ENCODE peak calls at places on chromosomes 5 and 9, in four cellular contexts. I is trophoblast cell, P is esophagus muscularis mucosa, Y is BJ. A is an unnamed sample.

GRCh38 chr9:129688285-129689043 is 23.0 kb downstream of the PRRX2 start:
- DNase-seq in I (no peak), P (no peak), Y (no peak), A (no peak)

GRCh38 chr5:158468444-158468843 is 609.5 kb upstream of the CLINT1 start:
- DNase-seq in I (no peak), P (no peak), Y (no peak), A (no peak)

GRCh38 chr9:76369583-76369982 is 24.6 kb downstream of the RFK start:
- DNase-seq in I (no peak), P (no peak), Y (no peak), A (peak)

GRCh38 chr9:117936185-117936758 is 232.1 kb downstream of the TLR4 start:
- DNase-seq in I (no peak), P (no peak), Y (no peak), A (no peak)

GRCh38 chr5:180824630-180825476 is 22.2 kb upstream of the MGAT1 start:
- DNase-seq in I (no peak), P (peak), Y (no peak), A (no peak)

GRCh38 chr9:17653947-17654346 is 75.1 kb downstream of the SH3GL2 start:
- DNase-seq in I (no peak), P (no peak), Y (no peak), A (no peak)

GRCh38 chr5:123289210-123289609 is 134.0 kb downstream of the CEP120 start:
- DNase-seq in I (no peak), P (no peak), Y (no peak), A (no peak)

GRCh38 chr5:98994636-98995035 is 65.8 kb upstream of the CHD1 start:
- DNase-seq in I (no peak), P (no peak), Y (no peak), A (no peak)

GRCh38 chr9:75238311-75238976 is 150.1 kb downstream of the OSTF1 start:
- DNase-seq in I (peak), P (no peak), Y (no peak), A (peak)

GRCh38 chr9:87194471-87194870 is 247.2 kb upstream of the GAS1 start:
- DNase-seq in I (peak), P (no peak), Y (peak), A (peak)

GRCh38 chr9:112864413-112864812 is 26.3 kb downstream of the SLC46A2 start:
- DNase-seq in I (no peak), P (no peak), Y (no peak), A (no peak)

GRCh38 chr9:83511051-83511450 is 27.1 kb downstream of the FRMD3 start:
- DNase-seq in I (no peak), P (no peak), Y (peak), A (no peak)

GRCh38 chr5:2186472-2187015 is 303.8 kb upstream of the IRX4 start:
- DNase-seq in I (no peak), P (no peak), Y (no peak), A (no peak)

GRCh38 chr9:129653819-129654528 is 11.5 kb upstream of the PRRX2 start:
- DNase-seq in I (no peak), P (no peak), Y (no peak), A (no peak)

GRCh38 chr9:136437430-136437829 is 2.2 kb downstream of the INPP5E start:
- DNase-seq in I (no peak), P (no peak), Y (peak), A (no peak)

GRCh38 chr5:26883375-26883774 is 155.0 kb downstream of the CDH9 start:
- DNase-seq in I (no peak), P (no peak), Y (no peak), A (no peak)

GRCh38 chr9:94100152-94100879 is 16.1 kb downstream of the PTPDC1 start:
- DNase-seq in I (no peak), P (no peak), Y (no peak), A (no peak)

GRCh38 chr5:86918246-86918645 is 300.5 kb downstream of the COX7C start:
- DNase-seq in I (no peak), P (no peak), Y (no peak), A (no peak)

GRCh38 chr9:76004526-76004925 is 114.1 kb downstream of the PCSK5 start:
- DNase-seq in I (no peak), P (no peak), Y (no peak), A (no peak)

GRCh38 chr9:89969881-89970639 is 365.2 kb downstream of the GADD45G start:
- DNase-seq in I (no peak), P (no peak), Y (no peak), A (no peak)

GRCh38 chr5:53071298-53071697 is 38.3 kb downstream of the MOCS2 start:
- DNase-seq in I (no peak), P (no peak), Y (no peak), A (no peak)

GRCh38 chr5:95773325-95774059 is 42.4 kb downstream of the RHOBTB3 start:
- DNase-seq in I (no peak), P (no peak), Y (no peak), A (no peak)

GRCh38 chr9:109981091-109981490 is 201.1 kb downstream of the PALM2AKAP2 start:
- DNase-seq in I (no peak), P (no peak), Y (no peak), A (no peak)

GRCh38 chr5:113295111-113295539 is 139.7 kb downstream of the TSSK1B start:
- DNase-seq in I (no peak), P (no peak), Y (no peak), A (no peak)
- H3K4me3 ChIP-seq in I (no peak), P (peak), Y (peak), A (peak)

GRCh38 chr5:38878391-38879090 is 32.7 kb downstream of the OSMR start:
- DNase-seq in I (no peak), P (no peak), Y (no peak), A (no peak)
- H3K4me3 ChIP-seq in I (no peak), P (no peak), Y (no peak), A (no peak)

GRCh38 chr9:134435527-134436355 is 109.5 kb downstream of the RXRA start:
- DNase-seq in I (no peak), P (no peak), Y (no peak), A (no peak)

GRCh38 chr9:134432471-134432870 is 106.2 kb downstream of the RXRA start:
- DNase-seq in I (no peak), P (no peak), Y (no peak), A (no peak)

GRCh38 chr9:134433101-134433500 is 106.8 kb downstream of the RXRA start:
- DNase-seq in I (no peak), P (no peak), Y (no peak), A (no peak)

GRCh38 chr9:134434896-134435506 is 108.7 kb downstream of the RXRA start:
- DNase-seq in I (no peak), P (peak), Y (peak), A (peak)

GRCh38 chr9:134433909-134434895 is 107.9 kb downstream of the RXRA start:
- DNase-seq in I (no peak), P (no peak), Y (no peak), A (no peak)
- H3K4me3 ChIP-seq in I (no peak), P (peak), Y (no peak), A (no peak)

GRCh38 chr5:14250778-14251711 is 107.9 kb downstream of the TRIO start:
- DNase-seq in I (no peak), P (no peak), Y (no peak), A (no peak)
- H3K4me3 ChIP-seq in I (no peak), P (no peak), Y (no peak), A (no peak)

GRCh38 chr5:173315495-173316352 is 12.5 kb downstream of the STC2 start:
- DNase-seq in I (peak), P (no peak), Y (no peak), A (peak)
- H3K4me3 ChIP-seq in I (no peak), P (peak), Y (no peak), A (peak)

A was measured in AG04450.